ENCODE peak calls at places on chromosome 3, in six cellular contexts. One of them, this sample, is unnamed. For H3K36me3 and H3K27me3, the result is how much of the 10 kb centered on the place peaks cover.

GRCh38 chr3:16884748-16885587 is at the start of gene PLCL2:
- DNase-seq in uterus: peak
- DNase-seq in IMR-90: peak
- DNase-seq in mammary epithelial cell: peak
- DNase-seq in hepatocyte: peak
- DNase-seq in brain microvascular endothelial cell: no peak
- DNase-seq in this sample: peak

GRCh38 chr3:184426691-184427141 is 46.9 kb downstream of the CHRD start:
- DNase-seq in uterus: no peak
- DNase-seq in mammary epithelial cell: peak
- DNase-seq in IMR-90: no peak
- DNase-seq in brain microvascular endothelial cell: no peak
- DNase-seq in hepatocyte: no peak
- DNase-seq in this sample: no peak

GRCh38 chr3:8911781-8912180 is 51.5 kb downstream of the RAD18 start:
- DNase-seq in brain microvascular endothelial cell: no peak
- DNase-seq in mammary epithelial cell: no peak
- DNase-seq in hepatocyte: no peak
- DNase-seq in IMR-90: no peak
- DNase-seq in uterus: no peak
- DNase-seq in this sample: no peak

GRCh38 chr3:69033470-69033869 is 18.7 kb downstream of the TMF1 start:
- DNase-seq in IMR-90: peak
- DNase-seq in hepatocyte: no peak
- DNase-seq in brain microvascular endothelial cell: peak
- DNase-seq in uterus: no peak
- DNase-seq in mammary epithelial cell: no peak
- DNase-seq in this sample: no peak

GRCh38 chr3:12042638-12043037 is 38.5 kb downstream of the SYN2 start:
- DNase-seq in uterus: no peak
- DNase-seq in mammary epithelial cell: no peak
- DNase-seq in hepatocyte: no peak
- DNase-seq in IMR-90: no peak
- DNase-seq in brain microvascular endothelial cell: no peak
- DNase-seq in this sample: peak

GRCh38 chr3:196192036-196193001 is 18.9 kb downstream of the ZDHHC19 start:
- DNase-seq in brain microvascular endothelial cell: no peak
- DNase-seq in hepatocyte: no peak
- DNase-seq in mammary epithelial cell: no peak
- DNase-seq in IMR-90: no peak
- DNase-seq in uterus: no peak
- DNase-seq in this sample: peak

GRCh38 chr3:132654190-132654589 is 5.4 kb downstream of the ACAD11 start:
- DNase-seq in IMR-90: no peak
- DNase-seq in uterus: no peak
- DNase-seq in mammary epithelial cell: no peak
- DNase-seq in brain microvascular endothelial cell: no peak
- DNase-seq in hepatocyte: no peak
- DNase-seq in this sample: no peak

GRCh38 chr3:14602804-14603644 is 48.5 kb upstream of the CCDC174 start:
- DNase-seq in hepatocyte: peak
- DNase-seq in IMR-90: no peak
- DNase-seq in uterus: no peak
- DNase-seq in brain microvascular endothelial cell: no peak
- DNase-seq in mammary epithelial cell: no peak
- DNase-seq in this sample: peak

GRCh38 chr3:51796859-51797258 is 17.8 kb upstream of the IQCF6 start:
- DNase-seq in brain microvascular endothelial cell: no peak
- DNase-seq in uterus: no peak
- DNase-seq in mammary epithelial cell: peak
- DNase-seq in IMR-90: no peak
- DNase-seq in hepatocyte: no peak
- DNase-seq in this sample: no peak

GRCh38 chr3:52025453-52025852 is 29.8 kb upstream of the RPL29 start:
- DNase-seq in mammary epithelial cell: no peak
- DNase-seq in hepatocyte: no peak
- DNase-seq in brain microvascular endothelial cell: no peak
- DNase-seq in IMR-90: no peak
- DNase-seq in uterus: no peak
- DNase-seq in this sample: no peak

GRCh38 chr3:133488785-133489367 is 84.6 kb upstream of the CDV3 start:
- DNase-seq in IMR-90: peak
- DNase-seq in hepatocyte: peak
- DNase-seq in uterus: no peak
- DNase-seq in mammary epithelial cell: peak
- DNase-seq in brain microvascular endothelial cell: peak
- DNase-seq in this sample: no peak

GRCh38 chr3:14608298-14608697 is 43.3 kb upstream of the CCDC174 start:
- DNase-seq in brain microvascular endothelial cell: no peak
- DNase-seq in mammary epithelial cell: no peak
- DNase-seq in uterus: no peak
- DNase-seq in hepatocyte: no peak
- DNase-seq in IMR-90: no peak
- DNase-seq in this sample: peak

GRCh38 chr3:46948830-46949671 is 27.5 kb downstream of the CCDC12 start:
- DNase-seq in IMR-90: no peak
- DNase-seq in uterus: no peak
- DNase-seq in hepatocyte: peak
- DNase-seq in brain microvascular endothelial cell: no peak
- DNase-seq in mammary epithelial cell: no peak
- DNase-seq in this sample: no peak

GRCh38 chr3:46946416-46946815 is 30.1 kb downstream of the CCDC12 start:
- DNase-seq in brain microvascular endothelial cell: no peak
- DNase-seq in uterus: no peak
- DNase-seq in hepatocyte: peak
- DNase-seq in IMR-90: no peak
- DNase-seq in mammary epithelial cell: peak
- DNase-seq in this sample: no peak

GRCh38 chr3:46946856-46947544 is 29.5 kb downstream of the CCDC12 start:
- DNase-seq in IMR-90: peak
- DNase-seq in hepatocyte: peak
- DNase-seq in brain microvascular endothelial cell: peak
- DNase-seq in mammary epithelial cell: peak
- DNase-seq in uterus: no peak
- DNase-seq in this sample: no peak

GRCh38 chr3:46947545-46947899 is 29.0 kb downstream of the CCDC12 start:
- DNase-seq in IMR-90: no peak
- DNase-seq in brain microvascular endothelial cell: no peak
- DNase-seq in mammary epithelial cell: no peak
- DNase-seq in uterus: no peak
- DNase-seq in hepatocyte: no peak
- DNase-seq in this sample: no peak

DNA sequence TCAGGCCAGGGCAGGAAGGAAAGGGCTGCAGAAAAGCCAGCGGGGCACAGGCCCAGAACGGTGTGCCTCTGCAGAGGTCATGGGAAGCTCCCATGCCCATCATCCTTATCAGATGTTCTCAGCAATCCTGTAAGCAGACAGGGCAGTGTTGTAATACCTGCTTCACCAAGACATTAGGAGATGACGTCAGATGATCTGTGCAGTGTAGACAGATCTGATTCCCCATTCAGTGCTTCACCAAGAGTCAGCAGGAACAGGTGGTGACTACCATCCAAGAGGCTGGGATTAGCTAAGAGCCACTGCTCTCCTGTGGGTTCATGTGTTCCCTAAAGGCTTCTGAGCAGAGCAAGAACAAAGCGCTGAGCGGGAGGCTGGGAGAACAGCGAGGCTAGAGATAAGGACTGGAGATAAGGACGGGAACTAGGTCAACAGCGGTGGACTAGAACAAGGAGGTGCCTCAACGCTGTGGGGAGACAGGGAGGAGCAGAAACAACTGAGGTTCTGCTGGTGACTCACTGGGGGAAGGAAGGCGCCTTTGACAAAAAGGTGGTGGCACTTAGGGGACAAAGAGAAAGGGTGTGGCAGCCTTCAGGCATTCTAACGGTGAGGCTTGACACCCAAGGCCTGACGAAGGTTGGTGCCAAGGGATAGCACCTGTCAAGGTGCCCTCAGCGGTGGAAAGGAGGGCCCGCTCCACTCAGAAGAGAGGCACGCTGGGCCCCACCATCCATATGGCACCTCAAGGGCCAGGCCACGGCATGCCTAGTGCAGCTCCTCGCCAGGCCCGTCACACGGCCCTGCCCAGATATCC is 28.4 kb downstream of the CCDC12 start:
- DNase-seq in uterus: peak
- DNase-seq in hepatocyte: peak
- DNase-seq in brain microvascular endothelial cell: peak
- DNase-seq in mammary epithelial cell: peak
- DNase-seq in IMR-90: peak
- DNase-seq in this sample: no peak
- H3K4me3 ChIP-seq in uterus: no peak
- H3K4me3 ChIP-seq in hepatocyte: no peak
- H3K4me3 ChIP-seq in brain microvascular endothelial cell: no peak
- H3K4me3 ChIP-seq in mammary epithelial cell: no peak
- H3K4me3 ChIP-seq in IMR-90: no peak
- H3K4me3 ChIP-seq in this sample: no peak

GRCh38 chr3:4782095-4782494 is 197.1 kb upstream of the BHLHE40 start:
- DNase-seq in brain microvascular endothelial cell: no peak
- DNase-seq in mammary epithelial cell: no peak
- DNase-seq in uterus: no peak
- DNase-seq in IMR-90: no peak
- DNase-seq in hepatocyte: no peak
- DNase-seq in this sample: no peak
- H3K36me3 ChIP-seq in brain microvascular endothelial cell: under half
- H3K36me3 ChIP-seq in mammary epithelial cell: under half
- H3K36me3 ChIP-seq in uterus: under half
- H3K36me3 ChIP-seq in IMR-90: under half
- H3K36me3 ChIP-seq in hepatocyte: under half
- H3K36me3 ChIP-seq in this sample: under half

GRCh38 chr3:50338989-50339388 is 1.6 kb downstream of the RASSF1 start:
- DNase-seq in uterus: no peak
- DNase-seq in mammary epithelial cell: no peak
- DNase-seq in IMR-90: no peak
- DNase-seq in brain microvascular endothelial cell: no peak
- DNase-seq in hepatocyte: no peak
- DNase-seq in this sample: no peak
- H3K27me3 ChIP-seq in uterus: under half
- H3K27me3 ChIP-seq in mammary epithelial cell: under half
- H3K27me3 ChIP-seq in IMR-90: under half
- H3K27me3 ChIP-seq in brain microvascular endothelial cell: under half
- H3K27me3 ChIP-seq in hepatocyte: under half
- H3K27me3 ChIP-seq in this sample: under half

DNA sequence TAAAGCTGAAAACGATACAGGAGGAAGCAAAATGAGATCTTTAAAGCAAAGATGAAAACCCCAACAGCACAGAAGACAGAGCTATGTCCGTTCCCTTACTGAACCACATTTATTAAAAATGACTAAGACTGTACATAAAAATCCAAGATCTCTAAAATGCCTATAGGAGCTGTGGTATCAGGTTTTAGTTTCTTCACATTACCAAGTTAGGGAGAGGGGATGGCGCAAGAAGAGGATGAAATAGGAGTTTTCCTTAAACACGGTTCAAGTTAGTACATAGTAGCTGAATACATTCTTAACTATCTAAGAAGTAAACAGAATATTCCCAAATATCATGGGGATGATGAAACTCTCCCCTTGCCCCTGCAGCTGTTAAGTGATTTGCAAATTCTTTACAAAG is 6.3 kb downstream of the EOMES start:
- DNase-seq in IMR-90: no peak
- DNase-seq in uterus: no peak
- DNase-seq in brain microvascular endothelial cell: no peak
- DNase-seq in hepatocyte: no peak
- DNase-seq in mammary epithelial cell: no peak
- DNase-seq in this sample: no peak
- H3K4me3 ChIP-seq in IMR-90: no peak
- H3K4me3 ChIP-seq in uterus: no peak
- H3K4me3 ChIP-seq in brain microvascular endothelial cell: no peak
- H3K4me3 ChIP-seq in hepatocyte: no peak
- H3K4me3 ChIP-seq in mammary epithelial cell: no peak
- H3K4me3 ChIP-seq in this sample: peak

GRCh38 chr3:122719273-122719921 is 38.8 kb downstream of the PARP14 start:
- DNase-seq in brain microvascular endothelial cell: no peak
- DNase-seq in hepatocyte: no peak
- DNase-seq in mammary epithelial cell: no peak
- DNase-seq in IMR-90: no peak
- DNase-seq in uterus: no peak
- DNase-seq in this sample: no peak

GRCh38 chr3:122716667-122717066 is 36.0 kb downstream of the PARP14 start:
- DNase-seq in mammary epithelial cell: no peak
- DNase-seq in hepatocyte: no peak
- DNase-seq in brain microvascular endothelial cell: no peak
- DNase-seq in uterus: no peak
- DNase-seq in IMR-90: no peak
- DNase-seq in this sample: no peak

DNA sequence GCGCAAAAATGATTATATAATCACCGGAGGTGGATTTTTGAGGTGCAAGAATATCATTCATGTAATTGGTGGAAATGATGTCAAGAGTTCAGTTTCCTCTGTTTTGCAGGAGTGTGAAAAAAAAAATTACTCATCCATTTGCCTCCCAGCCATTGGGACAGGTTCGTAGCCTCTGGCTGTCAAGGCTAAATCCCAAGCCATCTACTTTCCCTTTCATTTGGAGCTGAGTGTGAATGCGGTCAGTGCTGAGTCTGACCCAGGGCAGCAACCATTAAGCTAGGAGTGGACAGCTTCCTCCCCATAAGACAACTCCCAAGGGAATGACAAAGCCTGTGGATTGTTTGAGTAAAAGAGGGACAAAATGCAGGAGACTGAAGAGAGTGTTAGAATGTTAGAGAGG is 33.6 kb downstream of the PARP14 start:
- DNase-seq in IMR-90: no peak
- DNase-seq in uterus: no peak
- DNase-seq in hepatocyte: no peak
- DNase-seq in brain microvascular endothelial cell: no peak
- DNase-seq in mammary epithelial cell: no peak
- DNase-seq in this sample: no peak
- H3K36me3 ChIP-seq in IMR-90: under half
- H3K36me3 ChIP-seq in uterus: under half
- H3K36me3 ChIP-seq in hepatocyte: under half
- H3K36me3 ChIP-seq in brain microvascular endothelial cell: under half
- H3K36me3 ChIP-seq in mammary epithelial cell: under half
- H3K36me3 ChIP-seq in this sample: under half

GRCh38 chr3:78589778-78590177 is 1178.0 kb downstream of the ROBO1 start:
- DNase-seq in brain microvascular endothelial cell: no peak
- DNase-seq in uterus: no peak
- DNase-seq in IMR-90: no peak
- DNase-seq in hepatocyte: no peak
- DNase-seq in mammary epithelial cell: no peak
- DNase-seq in this sample: peak
- H3K27me3 ChIP-seq in brain microvascular endothelial cell: under half
- H3K27me3 ChIP-seq in uterus: under half
- H3K27me3 ChIP-seq in IMR-90: under half
- H3K27me3 ChIP-seq in hepatocyte: under half
- H3K27me3 ChIP-seq in mammary epithelial cell: under half
- H3K27me3 ChIP-seq in this sample: under half

GRCh38 chr3:64462203-64463120 is 225.3 kb downstream of the ADAMTS9 start:
- DNase-seq in IMR-90: peak
- DNase-seq in brain microvascular endothelial cell: peak
- DNase-seq in hepatocyte: no peak
- DNase-seq in mammary epithelial cell: no peak
- DNase-seq in uterus: no peak
- DNase-seq in this sample: no peak
- H3K4me3 ChIP-seq in IMR-90: peak
- H3K4me3 ChIP-seq in brain microvascular endothelial cell: peak
- H3K4me3 ChIP-seq in hepatocyte: no peak
- H3K4me3 ChIP-seq in mammary epithelial cell: no peak
- H3K4me3 ChIP-seq in uterus: no peak
- H3K4me3 ChIP-seq in this sample: no peak